ENCODE peak calls at places on chromosomes 3 and 15, in five cellular contexts. One of them, this sample, is unnamed.

GRCh38 chr3:181711325-181712135 is at the start of gene SOX2:
- DNase-seq in fibroblast of lung: no peak
- DNase-seq in stimulated activated CD8-positive, alpha-beta memory T cell treated with anti-CD3 and anti-CD28 coated beads, Interleukin-4, amount 100 ng/mL, for 24 hours: no peak
- DNase-seq in pons: peak
- DNase-seq in activated gamma-delta T cell treated with anti-CD3 and anti-CD28 coated beads, Interleukin-2, amount 50 U/mL, for 16 hours: no peak
- DNase-seq in this sample: peak

GRCh38 chr15:54273928-54274327 is 295.7 kb downstream of the UNC13C start:
- DNase-seq in pons: no peak
- DNase-seq in stimulated activated CD8-positive, alpha-beta memory T cell treated with anti-CD3 and anti-CD28 coated beads, Interleukin-4, amount 100 ng/mL, for 24 hours: no peak
- DNase-seq in activated gamma-delta T cell treated with anti-CD3 and anti-CD28 coated beads, Interleukin-2, amount 50 U/mL, for 16 hours: no peak
- DNase-seq in fibroblast of lung: no peak
- DNase-seq in this sample: peak

GRCh38 chr3:139292933-139293664 is 50.7 kb upstream of the MRPS22 start:
- DNase-seq in fibroblast of lung: peak
- DNase-seq in stimulated activated CD8-positive, alpha-beta memory T cell treated with anti-CD3 and anti-CD28 coated beads, Interleukin-4, amount 100 ng/mL, for 24 hours: no peak
- DNase-seq in pons: no peak
- DNase-seq in activated gamma-delta T cell treated with anti-CD3 and anti-CD28 coated beads, Interleukin-2, amount 50 U/mL, for 16 hours: no peak
- DNase-seq in this sample: peak

GRCh38 chr15:100787567-100787941 is 92.1 kb upstream of the ALDH1A3 start:
- DNase-seq in fibroblast of lung: no peak
- DNase-seq in activated gamma-delta T cell treated with anti-CD3 and anti-CD28 coated beads, Interleukin-2, amount 50 U/mL, for 16 hours: no peak
- DNase-seq in stimulated activated CD8-positive, alpha-beta memory T cell treated with anti-CD3 and anti-CD28 coated beads, Interleukin-4, amount 100 ng/mL, for 24 hours: no peak
- DNase-seq in pons: no peak
- DNase-seq in this sample: no peak

GRCh38 chr3:87503901-87504498 is 227.6 kb upstream of the POU1F1 start:
- DNase-seq in stimulated activated CD8-positive, alpha-beta memory T cell treated with anti-CD3 and anti-CD28 coated beads, Interleukin-4, amount 100 ng/mL, for 24 hours: no peak
- DNase-seq in fibroblast of lung: peak
- DNase-seq in activated gamma-delta T cell treated with anti-CD3 and anti-CD28 coated beads, Interleukin-2, amount 50 U/mL, for 16 hours: no peak
- DNase-seq in pons: peak
- DNase-seq in this sample: peak

GRCh38 chr15:71096676-71097075 is 18.6 kb upstream of the THSD4 start:
- DNase-seq in fibroblast of lung: no peak
- DNase-seq in stimulated activated CD8-positive, alpha-beta memory T cell treated with anti-CD3 and anti-CD28 coated beads, Interleukin-4, amount 100 ng/mL, for 24 hours: no peak
- DNase-seq in pons: no peak
- DNase-seq in activated gamma-delta T cell treated with anti-CD3 and anti-CD28 coated beads, Interleukin-2, amount 50 U/mL, for 16 hours: no peak
- DNase-seq in this sample: no peak

GRCh38 chr15:45105586-45105985 is 8.4 kb downstream of the DUOX2 start:
- DNase-seq in activated gamma-delta T cell treated with anti-CD3 and anti-CD28 coated beads, Interleukin-2, amount 50 U/mL, for 16 hours: no peak
- DNase-seq in fibroblast of lung: no peak
- DNase-seq in stimulated activated CD8-positive, alpha-beta memory T cell treated with anti-CD3 and anti-CD28 coated beads, Interleukin-4, amount 100 ng/mL, for 24 hours: no peak
- DNase-seq in pons: no peak
- DNase-seq in this sample: no peak

GRCh38 chr15:64740361-64741170 is 34.8 kb downstream of the RBPMS2 start:
- DNase-seq in stimulated activated CD8-positive, alpha-beta memory T cell treated with anti-CD3 and anti-CD28 coated beads, Interleukin-4, amount 100 ng/mL, for 24 hours: no peak
- DNase-seq in activated gamma-delta T cell treated with anti-CD3 and anti-CD28 coated beads, Interleukin-2, amount 50 U/mL, for 16 hours: no peak
- DNase-seq in pons: no peak
- DNase-seq in fibroblast of lung: peak
- DNase-seq in this sample: peak

GRCh38 chr3:61783993-61784718 is 222.8 kb downstream of the PTPRG start:
- DNase-seq in pons: no peak
- DNase-seq in activated gamma-delta T cell treated with anti-CD3 and anti-CD28 coated beads, Interleukin-2, amount 50 U/mL, for 16 hours: no peak
- DNase-seq in stimulated activated CD8-positive, alpha-beta memory T cell treated with anti-CD3 and anti-CD28 coated beads, Interleukin-4, amount 100 ng/mL, for 24 hours: no peak
- DNase-seq in fibroblast of lung: peak
- DNase-seq in this sample: no peak

GRCh38 chr3:194365526-194365925 is 4.0 kb downstream of the LRRC15 start:
- DNase-seq in pons: no peak
- DNase-seq in activated gamma-delta T cell treated with anti-CD3 and anti-CD28 coated beads, Interleukin-2, amount 50 U/mL, for 16 hours: no peak
- DNase-seq in stimulated activated CD8-positive, alpha-beta memory T cell treated with anti-CD3 and anti-CD28 coated beads, Interleukin-4, amount 100 ng/mL, for 24 hours: no peak
- DNase-seq in fibroblast of lung: no peak
- DNase-seq in this sample: no peak